ENCODE peak calls at places on chromosomes 13 and 19, in nine cellular contexts. I is CD4-positive, CD25-positive, alpha-beta regulatory T cell; R is AG04450; F is cardiac muscle cell; A is mesendoderm; T is RWPE2; Z is body of pancreas; Y is pancreas; L is A549. M is an unnamed sample.
A peak's percentile ranks its signal among the peaks of the same experiment; 100 is the strongest.

GRCh38 chr19:19613456-19613855 is 5.0 kb downstream of the PBX4 start:
- DNase-seq in Z (no peak), I (no peak), Y (no peak), R (no peak), L (peak; percentile 49), A (no peak), T (no peak), F (no peak), M (no peak)

GRCh38 chr19:49422407-49423277 is 599 bp downstream of the PTH2 start:
- DNase-seq in Z (peak; percentile 26), L (peak; percentile 66), T (no peak), R (no peak), F (peak; percentile 85), I (peak; percentile 68), A (peak; percentile 63), Y (no peak), M (no peak)

GRCh38 chr19:40453151-40453735 is 9.1 kb upstream of the SERTAD3 start:
- DNase-seq in A (no peak), Z (no peak), F (no peak), T (no peak), I (no peak), L (no peak), R (no peak), Y (no peak), M (no peak)

GRCh38 chr19:33390120-33390907 is 16.8 kb downstream of the CEBPG start:
- DNase-seq in L (no peak), T (peak; percentile 49), Z (peak; percentile 37), A (no peak), I (no peak), Y (no peak), R (no peak), F (no peak), M (no peak)

GRCh38 chr13:114019367-114019766 is 45.5 kb upstream of the C13orf46 start:
- DNase-seq in F (no peak), I (peak; percentile 37), Y (no peak), T (no peak), R (no peak), A (peak; percentile 60), L (peak; percentile 25), Z (no peak), M (no peak)

GRCh38 chr19:16002380-16002779 is 53.6 kb downstream of the OR10H4 start:
- DNase-seq in T (no peak), F (no peak), Y (no peak), I (no peak), A (no peak), Z (no peak), L (no peak), R (no peak), M (no peak)

GRCh38 chr19:17540174-17540573 is 15.3 kb upstream of the COLGALT1 start:
- DNase-seq in L (no peak), T (no peak), Y (no peak), A (no peak), Z (no peak), I (no peak), R (no peak), F (no peak), M (no peak)

GRCh38 chr19:4506449-4507149 is 11.7 kb downstream of the PLIN4 start:
- DNase-seq in Y (no peak), R (peak; percentile 8), L (no peak), Z (no peak), F (no peak), A (no peak), T (no peak), I (no peak), M (no peak)

GRCh38 chr19:49338023-49338677 is 2.9 kb downstream of the CD37 start:
- DNase-seq in I (no peak), Y (peak; percentile 45), F (peak; percentile 21), R (no peak), A (peak; percentile 69), T (no peak), L (no peak), Z (no peak), M (no peak)

GRCh38 chr13:30463820-30464495 is 1.8 kb downstream of the HMGB1 start:
- DNase-seq in A (peak; percentile 48), I (peak; percentile 87), L (no peak), R (no peak), F (peak; percentile 56), T (no peak), Y (peak; percentile 73), Z (peak; percentile 74), M (peak; percentile 37)

GRCh38 chr13:51488212-51488611 is 35.4 kb upstream of the INTS6 start:
- DNase-seq in Y (no peak), T (no peak), A (no peak), F (no peak), L (no peak), R (no peak), I (no peak), Z (no peak), M (no peak)

GRCh38 chr13:51501592-51502205 is 48.9 kb upstream of the INTS6 start:
- DNase-seq in A (no peak), I (no peak), Y (no peak), F (no peak), R (no peak), T (no peak), L (no peak), Z (no peak), M (no peak)

GRCh38 chr19:47813995-47814328 is 7.8 kb upstream of the CRX start:
- DNase-seq in T (no peak), A (no peak), Z (no peak), I (no peak), F (no peak), L (no peak), Y (no peak), R (no peak), M (no peak)

GRCh38 chr19:33301011-33301899 is 1.1 kb downstream of the CEBPA start:
- DNase-seq in I (no peak), L (no peak), Z (peak; percentile 25), F (peak; percentile 40), T (peak; percentile 58), Y (no peak), R (no peak), A (no peak), M (no peak)

GRCh38 chr13:92103673-92104296 is 705.4 kb downstream of the GPC5 start:
- DNase-seq in T (no peak), A (peak; percentile 69), I (no peak), Y (no peak), R (no peak), F (peak; percentile 8), Z (no peak), L (no peak), M (no peak)

GRCh38 chr19:3270908-3271307 is 46.4 kb downstream of the CELF5 start:
- DNase-seq in Y (peak; percentile 34), F (peak; percentile 23), Z (no peak), A (peak; percentile 81), T (no peak), I (peak; percentile 64), L (no peak), R (no peak), M (peak; percentile 74)

GRCh38 chr19:31312629-31313244 is 36.5 kb downstream of the TSHZ3 start:
- DNase-seq in R (no peak), T (no peak), A (no peak), Y (no peak), F (no peak), Z (no peak), L (no peak), I (no peak), M (no peak)

GRCh38 chr13:44974056-44974798 is 15.0 kb downstream of the NUFIP1 start:
- DNase-seq in Z (peak; percentile 25), A (no peak), F (no peak), R (no peak), T (no peak), L (no peak), I (no peak), Y (no peak), M (no peak)

GRCh38 chr13:73462241-73462640 is 403.4 kb downstream of the KLF5 start:
- DNase-seq in I (no peak), R (no peak), A (no peak), L (no peak), Y (no peak), Z (no peak), F (no peak), T (no peak), M (no peak)

GRCh38 chr13:36163303-36163702 is 32.1 kb upstream of the DCLK1 start:
- DNase-seq in I (no peak), Y (no peak), R (no peak), F (no peak), Z (no peak), T (no peak), L (no peak), A (peak; percentile 17), M (no peak)
- H3K4me3 ChIP-seq in I (no peak overlapping the region), Y (no peak overlapping the region), R (no peak overlapping the region), F (no peak overlapping the region), Z (no peak overlapping the region), T (no peak overlapping the region), L (no peak overlapping the region), A (no peak overlapping the region), M (no peak overlapping the region)

DNA sequence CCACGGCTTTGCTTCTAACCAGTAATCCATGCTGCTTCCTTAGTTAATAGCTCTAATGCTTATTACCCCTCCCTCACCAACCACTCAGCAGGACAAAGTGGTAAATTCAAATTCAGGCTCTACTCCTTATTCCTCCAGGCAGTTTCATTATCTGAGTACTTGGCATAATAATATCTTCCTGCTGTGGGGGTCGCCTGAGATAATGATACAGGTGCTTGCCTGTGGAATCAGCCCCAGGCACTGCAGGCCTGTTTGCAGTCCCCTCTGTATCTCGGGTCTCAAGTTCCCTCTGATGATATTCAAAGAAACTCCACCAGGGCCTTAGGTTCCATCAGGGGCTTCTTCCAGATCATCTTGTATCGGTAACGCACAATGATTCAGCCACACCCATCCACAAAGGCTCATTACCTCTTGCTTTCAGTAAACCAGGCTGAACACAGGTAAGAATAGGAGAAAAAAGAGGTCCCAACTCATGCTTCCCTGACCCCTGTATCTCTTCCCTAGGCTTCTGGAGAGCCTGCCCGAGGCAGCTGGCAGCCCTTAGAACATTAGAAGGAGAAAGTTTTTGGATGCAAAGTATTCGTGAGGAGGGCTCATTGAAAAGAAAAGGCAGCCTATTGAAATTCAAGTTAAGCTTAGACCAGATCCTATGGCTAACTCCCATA is 14.3 kb upstream of the FOXO1 start:
- DNase-seq in Y (no peak), F (no peak), L (no peak), R (no peak), A (peak; percentile 83), I (no peak), T (no peak), Z (no peak), M (no peak)
- H3K4me3 ChIP-seq in Y (no peak overlapping the region), F (no peak overlapping the region), L (no peak overlapping the region), R (no peak overlapping the region), A (no peak overlapping the region), I (no peak overlapping the region), T (no peak overlapping the region), Z (no peak overlapping the region), M (no peak overlapping the region)

DNA sequence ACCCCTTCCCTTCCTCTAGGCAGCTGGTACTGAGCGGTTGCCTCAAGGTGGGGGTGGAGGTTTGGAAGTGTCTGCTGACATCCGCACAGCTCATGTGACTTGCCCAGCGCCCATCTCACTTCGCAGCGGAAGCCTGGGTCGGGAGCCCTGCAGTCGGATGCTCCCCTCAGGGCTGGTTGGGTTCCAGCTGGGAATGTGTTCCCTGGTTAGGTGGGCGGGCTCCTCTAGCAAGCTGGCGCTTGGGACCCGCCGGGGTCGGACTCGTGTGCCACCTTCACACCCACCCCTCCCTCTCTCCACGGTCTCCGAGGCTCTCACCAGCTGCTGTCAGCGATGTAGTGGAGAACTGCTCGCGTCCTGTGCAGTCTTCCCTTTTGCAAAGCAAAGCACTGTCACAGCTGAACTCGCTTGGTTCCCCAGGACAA is 10.2 kb downstream of the PPP1R37 start:
- DNase-seq in T (no peak), I (peak; percentile 76), A (no peak), Y (no peak), R (no peak), L (no peak), Z (peak; percentile 40), F (no peak), M (no peak)
- H3K4me3 ChIP-seq in T (no peak overlapping the region), I (peak overlapping the region; percentile 19), A (no peak overlapping the region), Y (no peak overlapping the region), R (no peak overlapping the region), L (no peak overlapping the region), Z (no peak overlapping the region), F (no peak overlapping the region), M (no peak overlapping the region)

GRCh38 chr13:24050292-24050711 is 110.2 kb upstream of the SPATA13 start:
- DNase-seq in Y (peak; percentile 45), R (no peak), F (no peak), L (no peak), A (no peak), T (no peak), Z (peak; percentile 50), I (no peak), M (no peak)
- H3K4me3 ChIP-seq in Y (no peak overlapping the region), R (no peak overlapping the region), F (no peak overlapping the region), L (no peak overlapping the region), A (no peak overlapping the region), T (no peak overlapping the region), Z (no peak overlapping the region), I (no peak overlapping the region), M (no peak overlapping the region)